ENCODE peak calls at places on chromosomes 2 and 18, in nine cellular contexts. One of them, this sample, is unnamed.

GRCh38 chr18:59516356-59517155 is 157.5 kb upstream of the LMAN1 start:
- DNase-seq in renal cortical epithelial cell: peak; percentile 90
- DNase-seq in kidney epithelial cell: peak; percentile 60
- DNase-seq in left cardiac atrium: peak; percentile 50
- DNase-seq in H7: peak; percentile 27
- DNase-seq in NCI-H1417: no peak
- DNase-seq in mesenchymal stem cell: peak; percentile 82
- DNase-seq in OCI-M1: peak; percentile 63
- DNase-seq in amniotic stem cell: peak; percentile 32
- DNase-seq in this sample: peak; percentile 74

GRCh38 chr18:75818336-75818735 is 390.8 kb upstream of the SMIM21 start:
- DNase-seq in renal cortical epithelial cell: no peak
- DNase-seq in kidney epithelial cell: no peak
- DNase-seq in left cardiac atrium: no peak
- DNase-seq in H7: no peak
- DNase-seq in NCI-H1417: no peak
- DNase-seq in mesenchymal stem cell: no peak
- DNase-seq in OCI-M1: no peak
- DNase-seq in amniotic stem cell: no peak
- DNase-seq in this sample: no peak

GRCh38 chr2:219362524-219363164 is 25.1 kb downstream of the DNPEP start:
- DNase-seq in renal cortical epithelial cell: peak; percentile 56
- DNase-seq in kidney epithelial cell: no peak
- DNase-seq in left cardiac atrium: peak; percentile 60
- DNase-seq in H7: no peak
- DNase-seq in NCI-H1417: no peak
- DNase-seq in mesenchymal stem cell: peak; percentile 92
- DNase-seq in OCI-M1: peak; percentile 13
- DNase-seq in amniotic stem cell: peak; percentile 82
- DNase-seq in this sample: peak; percentile 78

GRCh38 chr2:37506407-37507068 is 162.1 kb downstream of the QPCT start:
- DNase-seq in renal cortical epithelial cell: peak; percentile 72
- DNase-seq in kidney epithelial cell: peak; percentile 7
- DNase-seq in left cardiac atrium: no peak
- DNase-seq in H7: no peak
- DNase-seq in NCI-H1417: no peak
- DNase-seq in mesenchymal stem cell: peak; percentile 86
- DNase-seq in OCI-M1: no peak
- DNase-seq in amniotic stem cell: peak; percentile 20
- DNase-seq in this sample: peak; percentile 27

GRCh38 chr2:206443735-206444527 is 599 bp downstream of the ADAM23 start:
- DNase-seq in renal cortical epithelial cell: no peak
- DNase-seq in kidney epithelial cell: no peak
- DNase-seq in left cardiac atrium: peak; percentile 23
- DNase-seq in H7: peak; percentile 33
- DNase-seq in NCI-H1417: peak; percentile 86
- DNase-seq in mesenchymal stem cell: peak; percentile 45
- DNase-seq in OCI-M1: no peak
- DNase-seq in amniotic stem cell: no peak
- DNase-seq in this sample: peak; percentile 14

GRCh38 chr18:48835119-48835518 is 115.6 kb downstream of the SMAD7 start:
- DNase-seq in renal cortical epithelial cell: no peak
- DNase-seq in kidney epithelial cell: no peak
- DNase-seq in left cardiac atrium: no peak
- DNase-seq in H7: no peak
- DNase-seq in NCI-H1417: no peak
- DNase-seq in mesenchymal stem cell: no peak
- DNase-seq in OCI-M1: peak; percentile 56
- DNase-seq in amniotic stem cell: no peak
- DNase-seq in this sample: no peak

GRCh38 chr2:133063792-133064191 is 393.8 kb upstream of the LYPD1 start:
- DNase-seq in renal cortical epithelial cell: peak; percentile 44
- DNase-seq in kidney epithelial cell: peak; percentile 18
- DNase-seq in left cardiac atrium: no peak
- DNase-seq in H7: peak; percentile 43
- DNase-seq in NCI-H1417: no peak
- DNase-seq in mesenchymal stem cell: peak; percentile 11
- DNase-seq in OCI-M1: peak; percentile 62
- DNase-seq in amniotic stem cell: no peak
- DNase-seq in this sample: peak; percentile 27

GRCh38 chr18:478679-479078 is 21.8 kb downstream of the COLEC12 start:
- DNase-seq in renal cortical epithelial cell: peak; percentile 70
- DNase-seq in kidney epithelial cell: no peak
- DNase-seq in left cardiac atrium: no peak
- DNase-seq in H7: no peak
- DNase-seq in NCI-H1417: no peak
- DNase-seq in mesenchymal stem cell: peak; percentile 50
- DNase-seq in OCI-M1: peak; percentile 4
- DNase-seq in amniotic stem cell: no peak
- DNase-seq in this sample: peak; percentile 45

GRCh38 chr18:48955528-48956261 is 4.9 kb upstream of the SMAD7 start:
- DNase-seq in renal cortical epithelial cell: peak; percentile 78
- DNase-seq in kidney epithelial cell: no peak
- DNase-seq in left cardiac atrium: peak; percentile 64
- DNase-seq in H7: peak; percentile 26
- DNase-seq in NCI-H1417: no peak
- DNase-seq in mesenchymal stem cell: peak; percentile 94
- DNase-seq in OCI-M1: peak; percentile 56
- DNase-seq in amniotic stem cell: peak; percentile 61
- DNase-seq in this sample: peak; percentile 95

GRCh38 chr2:175877845-175878563 is 124.1 kb downstream of the LNPK start:
- DNase-seq in renal cortical epithelial cell: no peak
- DNase-seq in kidney epithelial cell: no peak
- DNase-seq in left cardiac atrium: no peak
- DNase-seq in H7: no peak
- DNase-seq in NCI-H1417: no peak
- DNase-seq in mesenchymal stem cell: no peak
- DNase-seq in OCI-M1: no peak
- DNase-seq in amniotic stem cell: no peak
- DNase-seq in this sample: no peak

GRCh38 chr2:172361360-172361759 is 66.0 kb upstream of the ITGA6 start:
- DNase-seq in renal cortical epithelial cell: no peak
- DNase-seq in kidney epithelial cell: no peak
- DNase-seq in left cardiac atrium: no peak
- DNase-seq in H7: no peak
- DNase-seq in NCI-H1417: no peak
- DNase-seq in mesenchymal stem cell: no peak
- DNase-seq in OCI-M1: no peak
- DNase-seq in amniotic stem cell: no peak
- DNase-seq in this sample: no peak

GRCh38 chr2:160694221-160694620 is 200.6 kb upstream of the RBMS1 start:
- DNase-seq in renal cortical epithelial cell: no peak
- DNase-seq in kidney epithelial cell: no peak
- DNase-seq in left cardiac atrium: no peak
- DNase-seq in H7: no peak
- DNase-seq in NCI-H1417: no peak
- DNase-seq in mesenchymal stem cell: no peak
- DNase-seq in OCI-M1: no peak
- DNase-seq in amniotic stem cell: no peak
- DNase-seq in this sample: no peak

GRCh38 chr2:215831296-215831913 is 181.9 kb downstream of the MREG start:
- DNase-seq in renal cortical epithelial cell: no peak
- DNase-seq in kidney epithelial cell: no peak
- DNase-seq in left cardiac atrium: peak; percentile 67
- DNase-seq in H7: no peak
- DNase-seq in NCI-H1417: no peak
- DNase-seq in mesenchymal stem cell: peak; percentile 69
- DNase-seq in OCI-M1: peak; percentile 95
- DNase-seq in amniotic stem cell: no peak
- DNase-seq in this sample: peak; percentile 53

GRCh38 chr2:171712051-171712450 is 24.8 kb downstream of the DYNC1I2 start:
- DNase-seq in renal cortical epithelial cell: peak; percentile 70
- DNase-seq in kidney epithelial cell: no peak
- DNase-seq in left cardiac atrium: no peak
- DNase-seq in H7: no peak
- DNase-seq in NCI-H1417: no peak
- DNase-seq in mesenchymal stem cell: peak; percentile 78
- DNase-seq in OCI-M1: no peak
- DNase-seq in amniotic stem cell: peak; percentile 28
- DNase-seq in this sample: peak; percentile 50

GRCh38 chr2:110770308-110770695 is 37.9 kb downstream of the ACOXL start:
- DNase-seq in renal cortical epithelial cell: no peak
- DNase-seq in kidney epithelial cell: no peak
- DNase-seq in left cardiac atrium: peak; percentile 25
- DNase-seq in H7: no peak
- DNase-seq in NCI-H1417: peak; percentile 76
- DNase-seq in mesenchymal stem cell: no peak
- DNase-seq in OCI-M1: no peak
- DNase-seq in amniotic stem cell: no peak
- DNase-seq in this sample: no peak

GRCh38 chr2:66862871-66863650 is 428.1 kb downstream of the MEIS1 start:
- DNase-seq in renal cortical epithelial cell: no peak
- DNase-seq in kidney epithelial cell: no peak
- DNase-seq in left cardiac atrium: no peak
- DNase-seq in H7: no peak
- DNase-seq in NCI-H1417: no peak
- DNase-seq in mesenchymal stem cell: peak; percentile 72
- DNase-seq in OCI-M1: no peak
- DNase-seq in amniotic stem cell: peak; percentile 21
- DNase-seq in this sample: no peak

GRCh38 chr2:191105082-191105481 is 45.7 kb downstream of the STAT4 start:
- DNase-seq in renal cortical epithelial cell: peak; percentile 9
- DNase-seq in kidney epithelial cell: no peak
- DNase-seq in left cardiac atrium: no peak
- DNase-seq in H7: no peak
- DNase-seq in NCI-H1417: no peak
- DNase-seq in mesenchymal stem cell: no peak
- DNase-seq in OCI-M1: no peak
- DNase-seq in amniotic stem cell: no peak
- DNase-seq in this sample: peak; percentile 5

GRCh38 chr18:63683152-63683551 is 19.6 kb upstream of the SERPINB11 start:
- DNase-seq in renal cortical epithelial cell: peak; percentile 98
- DNase-seq in kidney epithelial cell: peak; percentile 64
- DNase-seq in left cardiac atrium: no peak
- DNase-seq in H7: peak; percentile 2
- DNase-seq in NCI-H1417: no peak
- DNase-seq in mesenchymal stem cell: peak; percentile 80
- DNase-seq in OCI-M1: no peak
- DNase-seq in amniotic stem cell: peak; percentile 74
- DNase-seq in this sample: peak; percentile 88

GRCh38 chr2:232006282-232006681 is 44.8 kb downstream of the DIS3L2 start:
- DNase-seq in renal cortical epithelial cell: no peak
- DNase-seq in kidney epithelial cell: no peak
- DNase-seq in left cardiac atrium: no peak
- DNase-seq in H7: no peak
- DNase-seq in NCI-H1417: no peak
- DNase-seq in mesenchymal stem cell: no peak
- DNase-seq in OCI-M1: no peak
- DNase-seq in amniotic stem cell: no peak
- DNase-seq in this sample: no peak

This sample was measured in kidney tubule cell.